ENCODE peak calls at places on chromosome 2, in seven cellular contexts. Z is aorta, V is left lung, Q is thyroid gland, B is neural progenitor cell, G is IMR-90, X is right cardiac atrium. I is an unnamed sample.
A peak's percentile ranks its signal among the peaks of the same experiment; 100 is the strongest.

GRCh38 chr2:208006833-208007232 is 18.5 kb downstream of the PLEKHM3 start:
- DNase-seq in Z (no peak), V (no peak), Q (no peak), B (no peak), G (peak; percentile 41), X (no peak), I (no peak)

GRCh38 chr2:64655873-64656272 is 2.2 kb upstream of the SERTAD2 start:
- DNase-seq in Z (no peak), V (no peak), Q (no peak), B (no peak), G (no peak), X (no peak), I (no peak)

GRCh38 chr2:152354069-152354755 is 19.2 kb downstream of the FMNL2 start:
- DNase-seq in Z (no peak), V (no peak), Q (no peak), B (no peak), G (no peak), X (no peak), I (no peak)

GRCh38 chr2:109659356-109660045 is 45.3 kb downstream of the SOWAHC start:
- DNase-seq in Z (no peak), V (no peak), Q (no peak), B (peak; percentile 42), G (no peak), X (no peak), I (no peak)

GRCh38 chr2:85578243-85579180 is 1.1 kb downstream of the VAMP8 start:
- DNase-seq in Z (no peak), V (peak; percentile 82), Q (peak; percentile 48), B (no peak), G (no peak), X (peak; percentile 86), I (no peak)

GRCh38 chr2:204010611-204011560 is 74.3 kb downstream of the ICOS start:
- DNase-seq in Z (no peak), V (no peak), Q (no peak), B (no peak), G (no peak), X (no peak), I (no peak)

GRCh38 chr2:120421126-120421829 is 75.3 kb downstream of the INHBB start:
- DNase-seq in Z (no peak), V (no peak), Q (no peak), B (no peak), G (no peak), X (peak; percentile 21), I (no peak)

GRCh38 chr2:222304737-222305509 is 6.1 kb upstream of the PAX3 start:
- DNase-seq in Z (no peak), V (no peak), Q (no peak), B (peak; percentile 62), G (no peak), X (no peak), I (no peak)

GRCh38 chr2:27446057-27446456 is 3.9 kb downstream of the KRTCAP3 start:
- DNase-seq in Z (no peak), V (peak; percentile 77), Q (no peak), B (no peak), G (no peak), X (no peak), I (no peak)

GRCh38 chr2:11102956-11103860 is 52.1 kb upstream of the SLC66A3 start:
- DNase-seq in Z (no peak), V (no peak), Q (no peak), B (no peak), G (no peak), X (no peak), I (no peak)

DNA sequence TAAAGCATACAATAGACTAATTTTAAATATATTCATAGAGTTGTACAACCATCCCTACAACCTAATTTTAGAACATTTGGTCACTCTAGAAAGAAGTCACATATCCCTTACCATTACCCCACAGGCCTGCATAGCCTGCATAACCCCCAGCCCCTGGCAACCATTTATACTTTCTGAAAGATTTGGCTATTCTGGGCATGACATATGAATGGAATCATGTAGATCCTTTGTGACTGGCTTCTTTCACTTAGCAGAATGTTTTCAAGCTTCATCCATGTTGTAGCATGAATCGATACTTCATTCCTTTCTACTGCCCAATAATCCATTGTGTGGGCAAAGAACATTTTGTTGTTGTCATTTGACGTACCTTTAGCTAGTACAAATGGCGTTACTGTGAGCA is 151.5 kb downstream of the WDSUB1 start:
- DNase-seq in Z (no peak), V (no peak), Q (no peak), B (no peak), G (no peak), X (no peak), I (no peak)
- H3K27ac ChIP-seq in Z (peak overlapping the region; percentile 81), V (peak overlapping the region; percentile 74), Q (peak overlapping the region; percentile 82), B (no peak overlapping the region), G (peak overlapping the region; percentile 90), X (peak overlapping the region; percentile 90), I (no peak overlapping the region)

DNA sequence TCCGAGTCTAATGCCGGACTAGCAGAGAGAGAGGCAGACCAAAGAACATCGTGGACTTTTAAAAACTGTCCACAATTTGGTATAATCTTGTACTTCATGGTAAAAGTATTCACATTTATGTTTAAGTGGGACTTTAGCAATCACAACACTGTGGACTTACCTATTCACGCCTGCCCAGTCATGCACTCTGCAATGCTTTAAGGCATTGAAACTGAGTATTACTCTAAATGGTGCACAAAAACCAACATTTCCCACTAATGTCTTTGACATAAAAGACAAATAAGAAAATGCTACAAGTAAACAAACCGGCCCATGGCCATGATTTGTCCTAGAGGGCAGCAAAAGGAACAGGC is 91.3 kb downstream of the ACVR1 start:
- DNase-seq in Z (no peak), V (no peak), Q (no peak), B (no peak), G (no peak), X (no peak), I (no peak)
- H3K4me3 ChIP-seq in Z (no peak overlapping the region), V (no peak overlapping the region), Q (no peak overlapping the region), B (no peak overlapping the region), G (no peak overlapping the region), X (no peak overlapping the region), I (no peak overlapping the region)

GRCh38 chr2:239315308-239315707 is 85.5 kb downstream of the HDAC4 start:
- DNase-seq in Z (peak; percentile 24), V (no peak), Q (no peak), B (no peak), G (no peak), X (no peak), I (no peak)
- H3K27ac ChIP-seq in Z (no peak overlapping the region), V (no peak overlapping the region), Q (no peak overlapping the region), B (no peak overlapping the region), G (no peak overlapping the region), X (no peak overlapping the region), I (no peak overlapping the region)

DNA sequence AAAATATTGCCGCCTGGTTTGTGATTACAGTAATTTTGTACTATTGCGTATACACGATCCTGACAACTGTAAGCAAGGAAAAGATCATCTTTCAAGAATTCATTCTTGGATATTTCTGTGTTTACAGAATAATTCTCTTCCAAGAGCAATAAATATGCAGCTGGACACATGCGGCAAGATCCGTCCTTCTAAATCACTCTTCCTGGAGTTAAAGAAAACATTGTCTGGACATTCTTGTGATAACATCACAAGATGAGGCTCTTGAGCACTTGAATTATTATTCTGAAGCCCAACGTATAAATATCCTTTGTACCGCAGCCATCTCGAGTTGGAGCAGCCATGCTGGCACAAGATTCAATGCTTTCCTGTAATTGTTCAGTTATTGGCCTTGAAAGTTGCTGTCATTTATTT is 9.9 kb downstream of the FHL2 start:
- DNase-seq in Z (no peak), V (no peak), Q (no peak), B (no peak), G (peak; percentile 98), X (no peak), I (no peak)
- H3K4me3 ChIP-seq in Z (no peak overlapping the region), V (no peak overlapping the region), Q (no peak overlapping the region), B (no peak overlapping the region), G (no peak overlapping the region), X (no peak overlapping the region), I (no peak overlapping the region)

GRCh38 chr2:191264647-191265079 is 19.5 kb downstream of the MYO1B start:
- DNase-seq in Z (no peak), V (peak; percentile 62), Q (no peak), B (no peak), G (peak; percentile 89), X (no peak), I (no peak)
- H3K27ac ChIP-seq in Z (peak overlapping the region; percentile 69), V (peak overlapping the region; percentile 55), Q (no peak overlapping the region), B (no peak overlapping the region), G (peak overlapping the region; percentile 71), X (no peak overlapping the region), I (no peak overlapping the region)

I was measured in naive thymus-derived CD4-positive, alpha-beta T cell.